ENCODE peak calls at places on chromosomes 11 and 22, in four cellular contexts. A, X, W and J are unnamed samples.
A peak's percentile ranks its signal among the peaks of the same experiment; 100 is the strongest.

GRCh38 chr22:33747029-33747428 is 173.2 kb downstream of the LARGE1 start:
- DNase-seq in A (no peak), X (no peak), W (no peak), J (no peak)

GRCh38 chr22:43957871-43958270 is 2.6 kb downstream of the SAMM50 start:
- DNase-seq in W (peak; percentile 14), A (no peak), X (peak; percentile 10), J (no peak)

GRCh38 chr11:11659567-11660341 is 37.9 kb upstream of the GALNT18 start:
- DNase-seq in W (no peak), A (no peak), X (no peak), J (peak; percentile 86)

GRCh38 chr11:84381666-84382065 is 1095.5 kb upstream of the CCDC90B start:
- DNase-seq in A (no peak), W (no peak), X (no peak), J (no peak)

GRCh38 chr11:7512525-7513209 is 1.1 kb upstream of the PPFIBP2 start:
- DNase-seq in W (peak; percentile 25), A (peak; percentile 43), X (no peak), J (no peak)

GRCh38 chr11:10072142-10072541 is 221.9 kb downstream of the SBF2 start:
- DNase-seq in X (no peak), A (no peak), W (no peak), J (no peak)

GRCh38 chr11:126189109-126189929 is 22.1 kb downstream of the RPUSD4 start:
- DNase-seq in W (no peak), X (no peak), A (no peak), J (no peak)

GRCh38 chr11:3840289-3840869 is 380 bp downstream of the RHOG start:
- DNase-seq in W (no peak), X (no peak), A (peak; percentile 36), J (no peak)

GRCh38 chr22:44125421-44125820 is 55.3 kb upstream of the PARVG start:
- DNase-seq in A (no peak), W (no peak), X (no peak), J (no peak)

GRCh38 chr11:985435-985834 is 51.1 kb downstream of the MUC6 start:
- DNase-seq in A (no peak), W (no peak), X (no peak), J (no peak)

GRCh38 chr11:62139526-62140301 is 15.9 kb downstream of the INCENP start:
- DNase-seq in A (no peak), X (no peak), W (no peak), J (no peak)

GRCh38 chr22:24077416-24077815 is 66.3 kb downstream of the CABIN1 start:
- DNase-seq in A (no peak), W (no peak), X (no peak), J (no peak)

GRCh38 chr11:66847461-66848232 is 4.4 kb downstream of the RCE1 start:
- DNase-seq in A (no peak), X (no peak), W (no peak), J (no peak)

GRCh38 chr11:7595016-7595869 is 78.1 kb downstream of the CYB5R2 start:
- DNase-seq in X (no peak), W (no peak), A (no peak), J (peak; percentile 68)

GRCh38 chr22:48786679-48786996 is 1041.0 kb downstream of the BRD1 start:
- DNase-seq in W (no peak), X (no peak), A (no peak), J (no peak)

GRCh38 chr22:39920134-39920743 is 19.4 kb downstream of the GRAP2 start:
- DNase-seq in W (no peak), X (no peak), A (no peak), J (no peak)

GRCh38 chr22:37499006-37499707 is 13.0 kb upstream of the MFNG start:
- DNase-seq in X (peak; percentile 31), W (peak; percentile 57), A (no peak), J (no peak)

GRCh38 chr11:2443406-2443805 is 908 bp downstream of the TRPM5 start:
- DNase-seq in W (no peak), A (no peak), X (no peak), J (no peak)

GRCh38 chr11:65334696-65335295 is 1.1 kb downstream of the DPF2 start:
- DNase-seq in A (no peak), W (peak; percentile 21), X (no peak), J (no peak)

GRCh38 chr11:124900464-124900863 is 2.8 kb upstream of the ROBO4 start:
- DNase-seq in A (no peak), W (peak; percentile 56), X (peak; percentile 94), J (no peak)

GRCh38 chr11:27349919-27350318 is 13.1 kb downstream of the CCDC34 start:
- DNase-seq in X (no peak), A (no peak), W (no peak), J (peak; percentile 72)

GRCh38 chr11:128716661-128717210 is 22.9 kb downstream of the FLI1 start:
- DNase-seq in X (peak; percentile 76), W (peak; percentile 84), A (no peak), J (peak; percentile 33)

GRCh38 chr11:80320765-80321164 is 879.9 kb upstream of the TENM4 start:
- DNase-seq in X (peak; percentile 63), A (no peak), W (no peak), J (peak; percentile 22)

GRCh38 chr11:108364159-108364558 is 103.2 kb downstream of the C11orf65 start:
- DNase-seq in W (no peak), X (no peak), A (no peak), J (no peak)

GRCh38 chr11:78202733-78203167 is 14.0 kb downstream of the USP35 start:
- DNase-seq in A (no peak), X (no peak), W (no peak), J (no peak)

GRCh38 chr11:29564501-29564900 is 452.3 kb downstream of the KCNA4 start:
- DNase-seq in A (no peak), W (no peak), X (no peak), J (no peak)

GRCh38 chr11:19071255-19071654 is 10.7 kb upstream of the MRGPRX2 start:
- DNase-seq in X (peak; percentile 90), A (peak; percentile 27), W (peak; percentile 90), J (peak; percentile 90)

GRCh38 chr11:126485021-126485781 is 129.7 kb downstream of the ST3GAL4 start:
- DNase-seq in W (no peak), A (no peak), X (no peak), J (peak; percentile 33)